ENCODE peak calls at places on chromosomes 7 and 10, in six cellular contexts. One of them, this sample, is unnamed.

GRCh38 chr7:143393267-143394041 is 12.3 kb downstream of the ZYX start:
- DNase-seq in thoracic aorta: no peak
- DNase-seq in astrocyte of the spinal cord: peak
- DNase-seq in IMR-90: peak
- DNase-seq in pancreas: peak
- DNase-seq in neural crest cell: no peak
- DNase-seq in this sample: no peak

GRCh38 chr7:100157334-100158228 is 942 bp downstream of the TRAPPC14 start:
- DNase-seq in IMR-90: peak
- DNase-seq in neural crest cell: no peak
- DNase-seq in thoracic aorta: no peak
- DNase-seq in pancreas: peak
- DNase-seq in astrocyte of the spinal cord: no peak
- DNase-seq in this sample: no peak

GRCh38 chr7:15168489-15168888 is 265.9 kb upstream of the DGKB start:
- DNase-seq in astrocyte of the spinal cord: no peak
- DNase-seq in neural crest cell: no peak
- DNase-seq in pancreas: no peak
- DNase-seq in thoracic aorta: no peak
- DNase-seq in IMR-90: no peak
- DNase-seq in this sample: no peak

GRCh38 chr10:24894309-24894708 is 58.1 kb downstream of the PRTFDC1 start:
- DNase-seq in pancreas: no peak
- DNase-seq in astrocyte of the spinal cord: peak
- DNase-seq in neural crest cell: no peak
- DNase-seq in thoracic aorta: no peak
- DNase-seq in IMR-90: peak
- DNase-seq in this sample: no peak

GRCh38 chr10:18683427-18683826 is 24.2 kb downstream of the ARL5B start:
- DNase-seq in neural crest cell: no peak
- DNase-seq in pancreas: no peak
- DNase-seq in IMR-90: peak
- DNase-seq in thoracic aorta: no peak
- DNase-seq in astrocyte of the spinal cord: peak
- DNase-seq in this sample: no peak

GRCh38 chr7:6167004-6167551 is 105.3 kb downstream of the CYTH3 start:
- DNase-seq in pancreas: no peak
- DNase-seq in IMR-90: no peak
- DNase-seq in astrocyte of the spinal cord: no peak
- DNase-seq in thoracic aorta: no peak
- DNase-seq in neural crest cell: no peak
- DNase-seq in this sample: no peak

GRCh38 chr10:86443069-86443468 is 76.5 kb upstream of the GRID1 start:
- DNase-seq in astrocyte of the spinal cord: peak
- DNase-seq in IMR-90: peak
- DNase-seq in thoracic aorta: no peak
- DNase-seq in pancreas: no peak
- DNase-seq in neural crest cell: no peak
- DNase-seq in this sample: no peak

GRCh38 chr7:142488234-142488633 is 230.4 kb upstream of the PRSS58 start:
- DNase-seq in thoracic aorta: no peak
- DNase-seq in astrocyte of the spinal cord: no peak
- DNase-seq in IMR-90: no peak
- DNase-seq in neural crest cell: no peak
- DNase-seq in pancreas: no peak
- DNase-seq in this sample: no peak

GRCh38 chr10:122054046-122055025 is 65.4 kb downstream of the TACC2 start:
- DNase-seq in neural crest cell: peak
- DNase-seq in IMR-90: peak
- DNase-seq in thoracic aorta: no peak
- DNase-seq in astrocyte of the spinal cord: peak
- DNase-seq in pancreas: no peak
- DNase-seq in this sample: no peak

GRCh38 chr7:55133630-55134392 is 115.0 kb downstream of the EGFR start:
- DNase-seq in thoracic aorta: peak
- DNase-seq in pancreas: no peak
- DNase-seq in neural crest cell: no peak
- DNase-seq in astrocyte of the spinal cord: peak
- DNase-seq in IMR-90: peak
- DNase-seq in this sample: no peak

GRCh38 chr10:129921801-129922597 is 42.1 kb downstream of the EBF3 start:
- DNase-seq in pancreas: no peak
- DNase-seq in neural crest cell: no peak
- DNase-seq in astrocyte of the spinal cord: no peak
- DNase-seq in thoracic aorta: no peak
- DNase-seq in IMR-90: no peak
- DNase-seq in this sample: no peak

GRCh38 chr7:148819697-148820332 is 64.3 kb downstream of the EZH2 start:
- DNase-seq in pancreas: no peak
- DNase-seq in neural crest cell: no peak
- DNase-seq in IMR-90: peak
- DNase-seq in astrocyte of the spinal cord: peak
- DNase-seq in thoracic aorta: no peak
- DNase-seq in this sample: no peak

GRCh38 chr7:89029864-89030263 is 234.3 kb upstream of the TEX47 start:
- DNase-seq in pancreas: no peak
- DNase-seq in IMR-90: no peak
- DNase-seq in thoracic aorta: no peak
- DNase-seq in neural crest cell: no peak
- DNase-seq in astrocyte of the spinal cord: peak
- DNase-seq in this sample: no peak

GRCh38 chr7:1752771-1753562 is 82.9 kb downstream of the ELFN1 start:
- DNase-seq in astrocyte of the spinal cord: no peak
- DNase-seq in thoracic aorta: no peak
- DNase-seq in neural crest cell: no peak
- DNase-seq in pancreas: peak
- DNase-seq in IMR-90: no peak
- DNase-seq in this sample: no peak

GRCh38 chr10:44369296-44369695 is 15.6 kb downstream of the CXCL12 start:
- DNase-seq in pancreas: no peak
- DNase-seq in neural crest cell: no peak
- DNase-seq in astrocyte of the spinal cord: no peak
- DNase-seq in thoracic aorta: no peak
- DNase-seq in IMR-90: peak
- DNase-seq in this sample: no peak

GRCh38 chr10:70680899-70681730 is 8.8 kb downstream of the ADAMTS14 start:
- DNase-seq in thoracic aorta: no peak
- DNase-seq in pancreas: no peak
- DNase-seq in astrocyte of the spinal cord: no peak
- DNase-seq in neural crest cell: no peak
- DNase-seq in IMR-90: no peak
- DNase-seq in this sample: no peak

GRCh38 chr10:34024708-34025425 is 690.4 kb upstream of the NRP1 start:
- DNase-seq in astrocyte of the spinal cord: no peak
- DNase-seq in neural crest cell: no peak
- DNase-seq in thoracic aorta: no peak
- DNase-seq in pancreas: no peak
- DNase-seq in IMR-90: no peak
- DNase-seq in this sample: no peak

GRCh38 chr10:77386833-77387232 is 250.8 kb downstream of the KCNMA1 start:
- DNase-seq in neural crest cell: no peak
- DNase-seq in pancreas: no peak
- DNase-seq in thoracic aorta: no peak
- DNase-seq in astrocyte of the spinal cord: peak
- DNase-seq in IMR-90: peak
- DNase-seq in this sample: no peak

GRCh38 chr10:87845624-87846377 is 17.5 kb downstream of the KLLN start:
- DNase-seq in IMR-90: peak
- DNase-seq in astrocyte of the spinal cord: peak
- DNase-seq in pancreas: no peak
- DNase-seq in thoracic aorta: no peak
- DNase-seq in neural crest cell: no peak
- DNase-seq in this sample: no peak

GRCh38 chr7:106515321-106515720 is 145.6 kb downstream of the CCDC71L start:
- DNase-seq in neural crest cell: no peak
- DNase-seq in IMR-90: no peak
- DNase-seq in thoracic aorta: no peak
- DNase-seq in astrocyte of the spinal cord: no peak
- DNase-seq in pancreas: no peak
- DNase-seq in this sample: no peak

GRCh38 chr7:2734761-2735571 is 47.0 kb downstream of the AMZ1 start:
- DNase-seq in IMR-90: no peak
- DNase-seq in thoracic aorta: no peak
- DNase-seq in astrocyte of the spinal cord: no peak
- DNase-seq in pancreas: peak
- DNase-seq in neural crest cell: no peak
- DNase-seq in this sample: no peak

GRCh38 chr10:5670662-5671375 is 4.4 kb upstream of the ASB13 start:
- DNase-seq in pancreas: no peak
- DNase-seq in astrocyte of the spinal cord: no peak
- DNase-seq in IMR-90: no peak
- DNase-seq in thoracic aorta: no peak
- DNase-seq in neural crest cell: no peak
- DNase-seq in this sample: no peak

GRCh38 chr10:50275650-50276235 is 24.4 kb upstream of the ASAH2 start:
- DNase-seq in astrocyte of the spinal cord: no peak
- DNase-seq in pancreas: no peak
- DNase-seq in thoracic aorta: no peak
- DNase-seq in neural crest cell: peak
- DNase-seq in IMR-90: peak
- DNase-seq in this sample: no peak

GRCh38 chr10:51683031-51683830 is 16.2 kb downstream of the CSTF2T start:
- DNase-seq in neural crest cell: no peak
- DNase-seq in pancreas: no peak
- DNase-seq in IMR-90: peak
- DNase-seq in thoracic aorta: no peak
- DNase-seq in astrocyte of the spinal cord: no peak
- DNase-seq in this sample: no peak

GRCh38 chr7:26159243-26159642 is 7.2 kb downstream of the NFE2L3 start:
- DNase-seq in pancreas: no peak
- DNase-seq in IMR-90: no peak
- DNase-seq in astrocyte of the spinal cord: no peak
- DNase-seq in neural crest cell: no peak
- DNase-seq in thoracic aorta: no peak
- DNase-seq in this sample: no peak

DNA sequence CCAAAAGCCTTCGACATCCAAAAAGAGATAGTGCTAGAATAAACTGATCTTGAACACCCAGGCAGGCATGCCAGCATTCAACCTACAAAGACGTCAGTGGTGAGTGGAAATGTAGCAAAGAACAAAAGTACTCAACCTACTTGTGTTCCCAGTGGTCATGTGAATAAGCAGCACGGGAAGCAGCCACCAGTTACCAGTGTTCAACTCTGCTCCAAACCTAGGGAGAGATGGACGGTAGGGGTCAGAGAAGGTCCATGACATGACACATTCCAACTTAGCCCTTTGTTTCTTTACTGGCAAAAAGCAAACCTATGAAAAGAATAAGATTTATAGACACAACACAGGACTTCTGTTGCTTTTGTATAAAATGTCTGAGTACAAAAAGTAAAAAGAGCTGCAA is 511.4 kb downstream of the XPNPEP1 start:
- DNase-seq in thoracic aorta: no peak
- DNase-seq in pancreas: no peak
- DNase-seq in astrocyte of the spinal cord: no peak
- DNase-seq in neural crest cell: no peak
- DNase-seq in IMR-90: no peak
- DNase-seq in this sample: no peak
- TF ChIP-seq CTCF in thoracic aorta: peak
- TF ChIP-seq CTCF in pancreas: no peak
- TF ChIP-seq CTCF in astrocyte of the spinal cord: no peak
- TF ChIP-seq CTCF in neural crest cell: peak
- TF ChIP-seq CTCF in IMR-90: peak
- TF ChIP-seq CTCF in this sample: no peak

GRCh38 chr10:35386594-35387174 is 50.4 kb downstream of the CCNY start:
- DNase-seq in neural crest cell: no peak
- DNase-seq in pancreas: no peak
- DNase-seq in IMR-90: peak
- DNase-seq in astrocyte of the spinal cord: peak
- DNase-seq in thoracic aorta: no peak
- DNase-seq in this sample: peak
- TF ChIP-seq CTCF in neural crest cell: no peak
- TF ChIP-seq CTCF in pancreas: no peak
- TF ChIP-seq CTCF in IMR-90: no peak
- TF ChIP-seq CTCF in astrocyte of the spinal cord: no peak
- TF ChIP-seq CTCF in thoracic aorta: no peak
- TF ChIP-seq CTCF in this sample: no peak

GRCh38 chr10:110498087-110498981 is 627 bp downstream of the DUSP5 start:
- DNase-seq in astrocyte of the spinal cord: peak
- DNase-seq in neural crest cell: peak
- DNase-seq in thoracic aorta: no peak
- DNase-seq in IMR-90: peak
- DNase-seq in pancreas: peak
- DNase-seq in this sample: peak

GRCh38 chr10:110500515-110500905 is 2.8 kb downstream of the DUSP5 start:
- DNase-seq in astrocyte of the spinal cord: peak
- DNase-seq in pancreas: no peak
- DNase-seq in thoracic aorta: no peak
- DNase-seq in neural crest cell: no peak
- DNase-seq in IMR-90: peak
- DNase-seq in this sample: no peak

GRCh38 chr10:110497438-110498086 is at the start of gene DUSP5:
- DNase-seq in IMR-90: peak
- DNase-seq in neural crest cell: peak
- DNase-seq in pancreas: peak
- DNase-seq in thoracic aorta: peak
- DNase-seq in astrocyte of the spinal cord: peak
- DNase-seq in this sample: peak

GRCh38 chr10:110499796-110500514 is 2.2 kb downstream of the DUSP5 start:
- DNase-seq in thoracic aorta: no peak
- DNase-seq in IMR-90: peak
- DNase-seq in astrocyte of the spinal cord: no peak
- DNase-seq in neural crest cell: no peak
- DNase-seq in pancreas: no peak
- DNase-seq in this sample: no peak

GRCh38 chr10:110498982-110499795 is 1.5 kb downstream of the DUSP5 start:
- DNase-seq in astrocyte of the spinal cord: peak
- DNase-seq in pancreas: no peak
- DNase-seq in thoracic aorta: no peak
- DNase-seq in IMR-90: peak
- DNase-seq in neural crest cell: no peak
- DNase-seq in this sample: no peak
- TF ChIP-seq CTCF in astrocyte of the spinal cord: peak
- TF ChIP-seq CTCF in pancreas: no peak
- TF ChIP-seq CTCF in thoracic aorta: no peak
- TF ChIP-seq CTCF in IMR-90: peak
- TF ChIP-seq CTCF in neural crest cell: no peak
- TF ChIP-seq CTCF in this sample: no peak

DNA sequence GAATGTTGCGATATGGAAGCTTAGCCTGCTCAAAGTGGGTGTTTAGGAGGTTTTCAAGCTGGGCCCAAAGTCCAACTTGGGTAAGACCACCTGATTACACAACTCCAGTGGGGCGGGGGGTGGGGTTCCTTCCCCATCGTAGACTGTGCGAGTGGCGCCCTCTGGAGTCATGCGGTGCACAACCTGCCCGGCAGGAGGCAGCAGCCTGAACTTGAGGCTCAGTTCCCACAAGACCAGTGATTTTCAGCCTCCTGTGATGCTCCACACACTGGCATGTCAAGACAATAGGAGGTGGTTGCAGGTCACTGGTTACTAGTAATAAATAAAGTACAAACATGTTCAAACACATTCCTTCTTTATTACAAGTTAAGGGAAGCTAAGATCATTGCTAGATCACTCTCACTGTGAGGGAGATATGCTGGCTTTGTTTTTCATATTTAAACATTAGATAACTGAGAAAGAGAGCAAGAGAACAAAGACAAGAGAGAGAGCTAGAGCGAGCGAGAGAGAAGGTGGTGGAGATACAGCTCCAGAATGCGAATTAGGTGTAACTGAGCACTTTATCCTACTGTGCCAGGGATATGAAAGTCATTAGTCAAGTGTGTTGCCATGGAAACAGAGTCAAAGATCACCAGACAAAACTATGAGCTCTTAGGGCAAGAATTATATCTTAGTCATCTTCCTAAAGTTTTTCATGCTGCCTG is 97.4 kb upstream of the BMPER start:
- DNase-seq in neural crest cell: no peak
- DNase-seq in thoracic aorta: no peak
- DNase-seq in IMR-90: peak
- DNase-seq in pancreas: no peak
- DNase-seq in astrocyte of the spinal cord: peak
- DNase-seq in this sample: no peak
- TF ChIP-seq CTCF in neural crest cell: peak
- TF ChIP-seq CTCF in thoracic aorta: no peak
- TF ChIP-seq CTCF in IMR-90: peak
- TF ChIP-seq CTCF in pancreas: no peak
- TF ChIP-seq CTCF in astrocyte of the spinal cord: peak
- TF ChIP-seq CTCF in this sample: no peak